ENCODE peak calls at places on chromosomes 13 and 19, in four cellular contexts. C, L, G and O are unnamed samples.

GRCh38 chr13:108096301-108096700 is 119.0 kb downstream of the LIG4 start:
- DNase-seq in C (no peak), L (no peak), G (peak), O (no peak)

GRCh38 chr19:14407889-14408640 is 11.1 kb downstream of the DDX39A start:
- DNase-seq in C (no peak), L (no peak), G (peak), O (peak)

GRCh38 chr13:35179494-35179893 is 237.4 kb downstream of the NBEA start:
- DNase-seq in C (no peak), L (no peak), G (no peak), O (no peak)

GRCh38 chr13:98476106-98476505 is 100.8 kb downstream of the STK24 start:
- DNase-seq in C (no peak), L (no peak), G (no peak), O (no peak)

GRCh38 chr19:15640294-15640903 is at the start of gene CYP4F3:
- DNase-seq in C (no peak), L (no peak), G (peak), O (peak)

GRCh38 chr19:35828694-35829301 is 16.2 kb upstream of the PRODH2 start:
- DNase-seq in C (no peak), L (no peak), G (peak), O (peak)

GRCh38 chr13:30618186-30618937 is 642 bp downstream of the USPL1 start:
- DNase-seq in C (no peak), L (no peak), G (peak), O (no peak)

GRCh38 chr13:36275190-36276002 is 22.2 kb downstream of the CCDC169 start:
- DNase-seq in C (no peak), L (no peak), G (peak), O (no peak)

GRCh38 chr13:96011291-96011875 is 41.8 kb downstream of the UGGT2 start:
- DNase-seq in C (no peak), L (no peak), G (no peak), O (no peak)
- TF ChIP-seq HDAC6 in C (no peak), L (no peak), G (no peak), O (no peak)

GRCh38 chr13:63741029-63741813 is 2325.6 kb upstream of the PCDH20 start:
- DNase-seq in C (no peak), L (no peak), G (no peak), O (no peak)
- TF ChIP-seq HDAC6 in C (no peak), L (no peak), G (no peak), O (no peak)

DNA sequence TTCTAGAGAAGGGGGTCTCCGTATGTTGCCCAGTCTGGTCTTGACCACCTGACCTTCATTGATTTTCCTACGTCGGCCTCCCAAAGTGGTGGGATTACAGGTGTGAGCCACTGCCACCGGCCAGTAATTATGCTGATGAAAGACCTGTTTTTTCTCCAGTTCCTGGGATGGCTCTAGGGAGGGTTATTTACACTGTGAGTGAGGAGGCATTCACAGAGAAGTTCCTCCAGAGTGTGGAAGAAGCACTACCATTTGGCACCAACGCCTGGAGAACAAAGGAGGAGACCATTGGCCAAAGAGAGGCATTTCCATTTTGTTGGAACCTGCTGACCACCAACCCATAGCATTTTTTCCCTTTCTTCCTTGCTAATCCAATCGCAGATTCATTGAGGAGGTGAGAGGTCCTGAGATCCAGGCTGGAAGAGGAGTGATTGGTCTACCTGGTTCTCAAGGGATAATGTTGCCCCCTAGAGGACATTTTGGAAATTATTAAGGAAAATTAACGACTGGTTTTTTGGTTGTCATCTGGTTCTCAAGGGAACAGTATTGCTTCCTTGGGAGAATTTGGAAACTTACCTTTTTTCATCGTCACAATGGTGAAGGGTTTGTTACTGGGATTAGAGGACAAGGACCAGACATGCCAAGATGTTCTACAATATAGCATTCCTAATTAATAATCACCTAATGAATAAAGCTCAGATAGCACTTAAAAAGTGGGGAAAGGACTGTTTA is 5.5 kb upstream of the SAE1 start:
- DNase-seq in C (no peak), L (no peak), G (peak), O (peak)
- TF ChIP-seq HDAC6 in C (no peak), L (no peak), G (no peak), O (no peak)

GRCh38 chr13:71015516-71015915 is 851.5 kb downstream of the DACH1 start:
- DNase-seq in C (no peak), L (no peak), G (no peak), O (no peak)

GRCh38 chr13:71018544-71018943 is 848.5 kb downstream of the DACH1 start:
- DNase-seq in C (no peak), L (no peak), G (no peak), O (no peak)

GRCh38 chr13:71017607-71018006 is 849.4 kb downstream of the DACH1 start:
- DNase-seq in C (no peak), L (no peak), G (no peak), O (no peak)

DNA sequence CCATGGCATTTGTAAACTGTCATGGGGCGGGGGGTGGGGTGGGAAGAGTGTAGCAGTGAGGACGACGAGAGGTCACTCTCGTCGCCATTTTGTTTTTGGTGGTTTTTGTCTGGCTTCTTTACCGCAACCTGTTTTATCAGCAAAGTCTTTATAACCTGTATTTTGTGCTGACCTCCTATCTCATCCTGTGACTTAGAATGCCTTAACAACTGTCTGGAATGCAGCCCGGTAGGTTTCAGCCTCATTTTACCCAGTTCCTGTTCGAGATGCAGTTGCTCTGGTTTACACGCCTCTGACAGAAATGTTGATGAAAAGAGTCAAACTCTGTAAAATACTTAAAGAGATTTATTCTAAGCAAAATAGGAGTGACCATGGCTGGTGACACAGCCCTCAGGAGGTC is 852.0 kb downstream of the DACH1 start:
- DNase-seq in C (no peak), L (no peak), G (no peak), O (no peak)
- TF ChIP-seq HDAC6 in C (no peak), L (no peak), G (no peak), O (no peak)

GRCh38 chr19:4376245-4376990 is 23.9 kb downstream of the SH3GL1 start:
- DNase-seq in C (no peak), L (no peak), G (no peak), O (no peak)

GRCh38 chr19:4376991-4377781 is 23.2 kb downstream of the SH3GL1 start:
- DNase-seq in C (no peak), L (no peak), G (no peak), O (no peak)

GRCh38 chr19:4378886-4379285 is 21.5 kb downstream of the SH3GL1 start:
- DNase-seq in C (no peak), L (no peak), G (no peak), O (no peak)

GRCh38 chr19:4379383-4380253 is 20.7 kb downstream of the SH3GL1 start:
- DNase-seq in C (no peak), L (peak), G (no peak), O (no peak)

GRCh38 chr19:4380254-4380727 is 20.1 kb downstream of the SH3GL1 start:
- DNase-seq in C (no peak), L (no peak), G (no peak), O (no peak)
- TF ChIP-seq HDAC6 in C (no peak), L (no peak), G (no peak), O (no peak)

DNA sequence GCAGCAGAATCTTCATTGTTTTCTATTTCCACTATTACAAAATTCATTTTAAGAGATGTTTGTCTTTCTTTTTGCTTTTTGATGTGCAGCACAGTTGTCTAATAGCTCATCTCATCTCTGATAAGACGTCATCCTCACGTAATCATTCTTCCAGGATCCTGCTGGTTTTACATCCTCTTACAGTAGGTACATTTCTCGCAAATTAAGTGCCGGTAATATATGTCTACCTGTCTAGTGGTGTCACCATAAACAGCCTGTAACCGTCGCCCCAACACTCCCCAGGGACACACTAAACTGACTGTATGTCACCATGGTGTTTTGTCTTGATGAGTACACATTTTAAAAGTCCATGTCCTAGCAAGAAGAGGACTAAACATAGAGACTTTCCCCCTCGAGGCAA is 94.5 kb upstream of the VSTM2B start:
- DNase-seq in C (no peak), L (no peak), G (no peak), O (no peak)
- TF ChIP-seq HDAC6 in C (no peak), L (no peak), G (no peak), O (no peak)

DNA sequence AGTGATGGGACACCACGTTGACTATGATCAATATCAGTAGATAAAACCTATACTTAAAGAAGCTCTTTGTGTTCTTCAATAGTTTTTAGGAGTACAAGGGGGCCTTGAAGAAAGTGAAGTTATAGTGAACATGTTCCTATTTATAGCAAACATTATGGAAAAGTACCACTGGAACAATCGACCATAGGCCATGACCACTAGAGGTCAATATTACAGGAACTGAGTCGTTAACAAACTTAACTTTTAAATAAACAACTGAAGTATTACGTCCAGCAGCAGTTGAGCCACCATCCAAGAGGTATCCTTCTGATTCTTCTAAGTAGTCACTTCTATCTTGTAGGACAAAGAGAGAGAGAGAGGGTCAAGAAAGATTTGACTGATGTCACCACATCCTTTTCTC is 391.0 kb upstream of the SLITRK5 start:
- DNase-seq in C (no peak), L (no peak), G (no peak), O (no peak)
- TF ChIP-seq HDAC6 in C (no peak), L (no peak), G (no peak), O (no peak)

GRCh38 chr13:113117335-113117872 is 5.2 kb upstream of the F10 start:
- DNase-seq in C (no peak), L (no peak), G (no peak), O (no peak)
- TF ChIP-seq HDAC6 in C (no peak), L (no peak), G (no peak), O (no peak)